ENCODE peak calls at places on chromosomes 3 and 15, in ten cellular contexts. One of them, this sample, is unnamed.

GRCh38 chr15:93801206-93801605 is 430.2 kb upstream of the MCTP2 start:
- DNase-seq in cardiac muscle cell: no peak
- DNase-seq in sigmoid colon: no peak
- DNase-seq in body of pancreas: no peak
- DNase-seq in dorsolateral prefrontal cortex: no peak
- DNase-seq in astrocyte of the spinal cord: no peak
- DNase-seq in bronchial epithelial cell: peak; percentile 51
- DNase-seq in WTC11: no peak
- DNase-seq in neural crest cell: no peak
- DNase-seq in A549: no peak
- DNase-seq in this sample: no peak

GRCh38 chr3:157088133-157088488 is 71.8 kb downstream of the CCNL1 start:
- DNase-seq in cardiac muscle cell: peak; percentile 40
- DNase-seq in sigmoid colon: no peak
- DNase-seq in body of pancreas: no peak
- DNase-seq in dorsolateral prefrontal cortex: no peak
- DNase-seq in astrocyte of the spinal cord: no peak
- DNase-seq in bronchial epithelial cell: no peak
- DNase-seq in WTC11: no peak
- DNase-seq in neural crest cell: no peak
- DNase-seq in A549: no peak
- DNase-seq in this sample: no peak

GRCh38 chr15:58628206-58629057 is 121.1 kb downstream of the ADAM10 start:
- DNase-seq in cardiac muscle cell: peak; percentile 10
- DNase-seq in sigmoid colon: no peak
- DNase-seq in body of pancreas: no peak
- DNase-seq in dorsolateral prefrontal cortex: no peak
- DNase-seq in astrocyte of the spinal cord: peak; percentile 45
- DNase-seq in bronchial epithelial cell: no peak
- DNase-seq in WTC11: no peak
- DNase-seq in neural crest cell: no peak
- DNase-seq in A549: no peak
- DNase-seq in this sample: no peak

GRCh38 chr3:45011756-45012441 is 14.2 kb upstream of the CLEC3B start:
- DNase-seq in cardiac muscle cell: peak; percentile 95
- DNase-seq in sigmoid colon: peak; percentile 89
- DNase-seq in body of pancreas: no peak
- DNase-seq in dorsolateral prefrontal cortex: no peak
- DNase-seq in astrocyte of the spinal cord: peak; percentile 94
- DNase-seq in bronchial epithelial cell: peak; percentile 39
- DNase-seq in WTC11: no peak
- DNase-seq in neural crest cell: no peak
- DNase-seq in A549: no peak
- DNase-seq in this sample: no peak

GRCh38 chr3:123169930-123170329 is 31.8 kb upstream of the SEC22A start:
- DNase-seq in cardiac muscle cell: no peak
- DNase-seq in sigmoid colon: no peak
- DNase-seq in body of pancreas: no peak
- DNase-seq in dorsolateral prefrontal cortex: no peak
- DNase-seq in astrocyte of the spinal cord: no peak
- DNase-seq in bronchial epithelial cell: no peak
- DNase-seq in WTC11: no peak
- DNase-seq in neural crest cell: no peak
- DNase-seq in A549: no peak
- DNase-seq in this sample: no peak

GRCh38 chr3:13019243-13019701 is 54.0 kb downstream of the IQSEC1 start:
- DNase-seq in cardiac muscle cell: peak; percentile 86
- DNase-seq in sigmoid colon: peak; percentile 85
- DNase-seq in body of pancreas: no peak
- DNase-seq in dorsolateral prefrontal cortex: peak; percentile 42
- DNase-seq in astrocyte of the spinal cord: peak; percentile 81
- DNase-seq in bronchial epithelial cell: no peak
- DNase-seq in WTC11: peak; percentile 80
- DNase-seq in neural crest cell: peak; percentile 40
- DNase-seq in A549: no peak
- DNase-seq in this sample: peak; percentile 76

GRCh38 chr15:25830844-25831443 is 32.2 kb downstream of the ATP10A start:
- DNase-seq in cardiac muscle cell: peak; percentile 80
- DNase-seq in sigmoid colon: peak; percentile 89
- DNase-seq in body of pancreas: no peak
- DNase-seq in dorsolateral prefrontal cortex: no peak
- DNase-seq in astrocyte of the spinal cord: peak; percentile 91
- DNase-seq in bronchial epithelial cell: peak; percentile 38
- DNase-seq in WTC11: no peak
- DNase-seq in neural crest cell: no peak
- DNase-seq in A549: no peak
- DNase-seq in this sample: no peak

GRCh38 chr15:44501768-44502366 is 35.1 kb upstream of the EIF3J start:
- DNase-seq in cardiac muscle cell: peak; percentile 62
- DNase-seq in sigmoid colon: no peak
- DNase-seq in body of pancreas: no peak
- DNase-seq in dorsolateral prefrontal cortex: no peak
- DNase-seq in astrocyte of the spinal cord: peak; percentile 68
- DNase-seq in bronchial epithelial cell: peak; percentile 46
- DNase-seq in WTC11: no peak
- DNase-seq in neural crest cell: no peak
- DNase-seq in A549: peak; percentile 29
- DNase-seq in this sample: no peak

GRCh38 chr15:37109952-37110630 is 9.7 kb upstream of the MEIS2 start:
- DNase-seq in cardiac muscle cell: peak; percentile 82
- DNase-seq in sigmoid colon: peak; percentile 89
- DNase-seq in body of pancreas: peak; percentile 37
- DNase-seq in dorsolateral prefrontal cortex: no peak
- DNase-seq in astrocyte of the spinal cord: peak; percentile 17
- DNase-seq in bronchial epithelial cell: peak; percentile 30
- DNase-seq in WTC11: peak; percentile 67
- DNase-seq in neural crest cell: no peak
- DNase-seq in A549: no peak
- DNase-seq in this sample: peak; percentile 71

GRCh38 chr3:156728267-156728985 is 54.0 kb downstream of the TIPARP start:
- DNase-seq in cardiac muscle cell: no peak
- DNase-seq in sigmoid colon: no peak
- DNase-seq in body of pancreas: no peak
- DNase-seq in dorsolateral prefrontal cortex: no peak
- DNase-seq in astrocyte of the spinal cord: peak; percentile 29
- DNase-seq in bronchial epithelial cell: peak; percentile 88
- DNase-seq in WTC11: no peak
- DNase-seq in neural crest cell: no peak
- DNase-seq in A549: no peak
- DNase-seq in this sample: no peak

DNA sequence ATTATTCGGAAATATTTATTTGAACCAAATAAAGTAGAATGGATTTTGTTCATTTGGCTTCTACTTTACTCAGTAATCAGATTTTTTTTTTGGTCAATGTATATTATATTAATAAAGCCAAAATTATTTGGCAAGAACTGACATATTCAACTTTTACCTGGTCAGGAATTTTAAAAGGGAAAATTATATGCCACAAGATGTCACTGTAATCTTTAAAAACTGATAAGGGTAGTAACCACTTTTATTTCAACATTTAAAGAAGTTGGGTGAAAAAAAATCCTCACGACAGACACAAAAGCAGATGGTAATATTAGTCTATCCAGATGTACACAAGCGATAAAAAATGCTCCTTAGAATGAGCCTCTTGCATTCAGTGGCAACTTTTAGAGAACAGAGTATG is 101.9 kb downstream of the SERPINI1 start:
- DNase-seq in cardiac muscle cell: no peak
- DNase-seq in sigmoid colon: no peak
- DNase-seq in body of pancreas: no peak
- DNase-seq in dorsolateral prefrontal cortex: no peak
- DNase-seq in astrocyte of the spinal cord: peak; percentile 5
- DNase-seq in bronchial epithelial cell: peak; percentile 21
- DNase-seq in WTC11: no peak
- DNase-seq in neural crest cell: no peak
- DNase-seq in A549: no peak
- DNase-seq in this sample: no peak
- TF ChIP-seq CTCF in cardiac muscle cell: no peak
- TF ChIP-seq CTCF in sigmoid colon: no peak
- TF ChIP-seq CTCF in body of pancreas: no peak
- TF ChIP-seq CTCF in dorsolateral prefrontal cortex: peak; percentile 25
- TF ChIP-seq CTCF in astrocyte of the spinal cord: no peak
- TF ChIP-seq CTCF in bronchial epithelial cell: no peak
- TF ChIP-seq CTCF in WTC11: no peak
- TF ChIP-seq CTCF in neural crest cell: peak; percentile 39
- TF ChIP-seq CTCF in A549: peak; percentile 36
- TF ChIP-seq CTCF in this sample: no peak

GRCh38 chr3:89562373-89562772 is 455.0 kb downstream of the EPHA3 start:
- DNase-seq in cardiac muscle cell: no peak
- DNase-seq in sigmoid colon: no peak
- DNase-seq in body of pancreas: no peak
- DNase-seq in dorsolateral prefrontal cortex: no peak
- DNase-seq in astrocyte of the spinal cord: no peak
- DNase-seq in bronchial epithelial cell: no peak
- DNase-seq in WTC11: no peak
- DNase-seq in neural crest cell: no peak
- DNase-seq in A549: no peak
- DNase-seq in this sample: no peak

GRCh38 chr3:89570465-89570864 is 463.0 kb downstream of the EPHA3 start:
- DNase-seq in cardiac muscle cell: no peak
- DNase-seq in sigmoid colon: no peak
- DNase-seq in body of pancreas: no peak
- DNase-seq in dorsolateral prefrontal cortex: no peak
- DNase-seq in astrocyte of the spinal cord: no peak
- DNase-seq in bronchial epithelial cell: no peak
- DNase-seq in WTC11: no peak
- DNase-seq in neural crest cell: no peak
- DNase-seq in A549: no peak
- DNase-seq in this sample: no peak

GRCh38 chr3:89560546-89560945 is 453.1 kb downstream of the EPHA3 start:
- DNase-seq in cardiac muscle cell: peak; percentile 94
- DNase-seq in sigmoid colon: no peak
- DNase-seq in body of pancreas: no peak
- DNase-seq in dorsolateral prefrontal cortex: no peak
- DNase-seq in astrocyte of the spinal cord: peak; percentile 56
- DNase-seq in bronchial epithelial cell: no peak
- DNase-seq in WTC11: no peak
- DNase-seq in neural crest cell: no peak
- DNase-seq in A549: no peak
- DNase-seq in this sample: no peak

GRCh38 chr3:89565098-89565497 is 457.7 kb downstream of the EPHA3 start:
- DNase-seq in cardiac muscle cell: no peak
- DNase-seq in sigmoid colon: no peak
- DNase-seq in body of pancreas: no peak
- DNase-seq in dorsolateral prefrontal cortex: no peak
- DNase-seq in astrocyte of the spinal cord: peak; percentile 16
- DNase-seq in bronchial epithelial cell: peak; percentile 64
- DNase-seq in WTC11: no peak
- DNase-seq in neural crest cell: no peak
- DNase-seq in A549: no peak
- DNase-seq in this sample: no peak
- TF ChIP-seq CTCF in cardiac muscle cell: no peak
- TF ChIP-seq CTCF in sigmoid colon: no peak
- TF ChIP-seq CTCF in body of pancreas: no peak
- TF ChIP-seq CTCF in dorsolateral prefrontal cortex: no peak
- TF ChIP-seq CTCF in astrocyte of the spinal cord: no peak
- TF ChIP-seq CTCF in bronchial epithelial cell: no peak
- TF ChIP-seq CTCF in WTC11: no peak
- TF ChIP-seq CTCF in neural crest cell: no peak
- TF ChIP-seq CTCF in A549: no peak
- TF ChIP-seq CTCF in this sample: no peak

GRCh38 chr15:31260646-31261265 is 65.9 kb upstream of the KLF13 start:
- DNase-seq in cardiac muscle cell: no peak
- DNase-seq in sigmoid colon: peak; percentile 48
- DNase-seq in body of pancreas: no peak
- DNase-seq in dorsolateral prefrontal cortex: no peak
- DNase-seq in astrocyte of the spinal cord: no peak
- DNase-seq in bronchial epithelial cell: no peak
- DNase-seq in WTC11: peak; percentile 1
- DNase-seq in neural crest cell: no peak
- DNase-seq in A549: no peak
- DNase-seq in this sample: no peak

GRCh38 chr15:31257286-31257685 is 69.3 kb upstream of the KLF13 start:
- DNase-seq in cardiac muscle cell: no peak
- DNase-seq in sigmoid colon: no peak
- DNase-seq in body of pancreas: no peak
- DNase-seq in dorsolateral prefrontal cortex: no peak
- DNase-seq in astrocyte of the spinal cord: no peak
- DNase-seq in bronchial epithelial cell: no peak
- DNase-seq in WTC11: no peak
- DNase-seq in neural crest cell: no peak
- DNase-seq in A549: no peak
- DNase-seq in this sample: no peak

GRCh38 chr15:31261266-31262142 is 65.1 kb upstream of the KLF13 start:
- DNase-seq in cardiac muscle cell: no peak
- DNase-seq in sigmoid colon: peak; percentile 66
- DNase-seq in body of pancreas: no peak
- DNase-seq in dorsolateral prefrontal cortex: peak; percentile 43
- DNase-seq in astrocyte of the spinal cord: no peak
- DNase-seq in bronchial epithelial cell: no peak
- DNase-seq in WTC11: peak; percentile 5
- DNase-seq in neural crest cell: no peak
- DNase-seq in A549: no peak
- DNase-seq in this sample: no peak

GRCh38 chr15:31258260-31258659 is 68.4 kb upstream of the KLF13 start:
- DNase-seq in cardiac muscle cell: no peak
- DNase-seq in sigmoid colon: no peak
- DNase-seq in body of pancreas: no peak
- DNase-seq in dorsolateral prefrontal cortex: no peak
- DNase-seq in astrocyte of the spinal cord: no peak
- DNase-seq in bronchial epithelial cell: no peak
- DNase-seq in WTC11: no peak
- DNase-seq in neural crest cell: no peak
- DNase-seq in A549: no peak
- DNase-seq in this sample: no peak

DNA sequence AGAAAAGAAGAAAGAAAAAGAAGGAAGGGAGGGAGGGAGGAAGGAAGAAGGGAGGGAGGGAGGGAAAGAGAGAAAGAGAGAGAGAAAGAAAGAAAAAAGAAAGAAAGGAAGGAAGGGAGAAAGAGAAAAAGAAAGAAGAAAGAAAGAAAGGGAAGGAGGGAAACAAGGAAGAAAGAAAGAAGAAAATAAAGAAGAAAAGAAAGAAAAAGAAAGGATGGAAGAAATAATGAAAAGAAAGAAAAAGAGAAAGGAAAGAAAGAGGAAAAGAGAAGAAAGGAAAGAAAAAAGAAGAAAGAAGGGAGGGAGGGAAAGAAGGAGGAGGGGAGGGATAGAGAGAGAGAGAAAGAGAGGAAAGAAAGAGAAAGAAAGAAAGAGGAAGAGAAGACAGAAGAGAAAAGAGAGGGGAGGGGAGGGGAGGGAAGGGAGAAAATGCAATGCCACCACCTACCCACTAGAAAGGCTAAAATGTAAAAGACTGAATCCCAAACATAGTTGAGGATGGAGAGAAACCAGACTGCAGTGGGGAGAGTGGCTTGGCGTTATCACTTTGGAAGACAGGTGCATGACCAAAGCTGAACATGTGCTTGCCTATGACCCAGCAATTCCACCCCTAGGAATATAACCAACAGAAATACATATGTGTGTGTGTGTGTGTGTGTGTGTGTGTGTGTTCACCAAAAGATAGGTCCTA is 66.9 kb upstream of the KLF13 start:
- DNase-seq in cardiac muscle cell: no peak
- DNase-seq in sigmoid colon: no peak
- DNase-seq in body of pancreas: no peak
- DNase-seq in dorsolateral prefrontal cortex: no peak
- DNase-seq in astrocyte of the spinal cord: no peak
- DNase-seq in bronchial epithelial cell: no peak
- DNase-seq in WTC11: no peak
- DNase-seq in neural crest cell: no peak
- DNase-seq in A549: no peak
- DNase-seq in this sample: no peak
- TF ChIP-seq CTCF in cardiac muscle cell: no peak
- TF ChIP-seq CTCF in sigmoid colon: no peak
- TF ChIP-seq CTCF in body of pancreas: no peak
- TF ChIP-seq CTCF in dorsolateral prefrontal cortex: no peak
- TF ChIP-seq CTCF in astrocyte of the spinal cord: no peak
- TF ChIP-seq CTCF in bronchial epithelial cell: no peak
- TF ChIP-seq CTCF in WTC11: no peak
- TF ChIP-seq CTCF in neural crest cell: no peak
- TF ChIP-seq CTCF in A549: no peak
- TF ChIP-seq CTCF in this sample: no peak

GRCh38 chr3:77042892-77043291 is 3.0 kb downstream of the ROBO2 start:
- DNase-seq in cardiac muscle cell: no peak
- DNase-seq in sigmoid colon: no peak
- DNase-seq in body of pancreas: no peak
- DNase-seq in dorsolateral prefrontal cortex: no peak
- DNase-seq in astrocyte of the spinal cord: no peak
- DNase-seq in bronchial epithelial cell: no peak
- DNase-seq in WTC11: no peak
- DNase-seq in neural crest cell: no peak
- DNase-seq in A549: no peak
- DNase-seq in this sample: no peak
- TF ChIP-seq CTCF in cardiac muscle cell: no peak
- TF ChIP-seq CTCF in sigmoid colon: no peak
- TF ChIP-seq CTCF in body of pancreas: no peak
- TF ChIP-seq CTCF in dorsolateral prefrontal cortex: peak; percentile 22
- TF ChIP-seq CTCF in astrocyte of the spinal cord: peak; percentile 13
- TF ChIP-seq CTCF in bronchial epithelial cell: peak; percentile 34
- TF ChIP-seq CTCF in WTC11: no peak
- TF ChIP-seq CTCF in neural crest cell: peak; percentile 45
- TF ChIP-seq CTCF in A549: no peak
- TF ChIP-seq CTCF in this sample: peak; percentile 26

This sample was measured in nephron progenitor cell.